ENCODE peak calls at places on chromosomes 5 and 9, in five cellular contexts. M is activated CD8-positive, alpha-beta memory T cell treated with anti-CD3 and anti-CD28 coated beads, Interleukin-2, amount 50 U/mL, for 48 hours; D is central memory CD4-positive, alpha-beta T cell; E is HTR-8/SVneo; X is HFFc6. W is an unnamed sample.

GRCh38 chr9:133846483-133847090 is 108.4 kb upstream of the SARDH start:
- DNase-seq in D (no peak), M (no peak), E (no peak), X (no peak), W (no peak)

GRCh38 chr5:139650031-139650688 is 2.0 kb downstream of the CXXC5 start:
- DNase-seq in D (no peak), X (no peak), E (no peak), M (peak), W (no peak)

GRCh38 chr9:35933525-35934067 is 24.3 kb downstream of the SPAAR start:
- DNase-seq in E (no peak), D (no peak), M (no peak), X (no peak), W (no peak)

GRCh38 chr9:115590016-115590415 is 472.1 kb upstream of the TNC start:
- DNase-seq in X (peak), M (no peak), E (no peak), D (no peak), W (no peak)

GRCh38 chr9:126371007-126371870 is 44.6 kb downstream of the MVB12B start:
- DNase-seq in E (no peak), X (no peak), D (no peak), M (no peak), W (no peak)

GRCh38 chr5:96336351-96336985 is 96.6 kb downstream of the PCSK1 start:
- DNase-seq in X (peak), D (peak), M (no peak), E (peak), W (peak)

GRCh38 chr9:111900081-111900805 is 3.6 kb downstream of the UGCG start:
- DNase-seq in X (no peak), E (no peak), M (no peak), D (no peak), W (no peak)

GRCh38 chr9:130682490-130683121 is 11.0 kb upstream of the EXOSC2 start:
- DNase-seq in D (peak), X (peak), E (peak), M (peak), W (peak)

GRCh38 chr9:111857555-111858211 is 38.9 kb upstream of the UGCG start:
- DNase-seq in D (no peak), E (no peak), M (no peak), X (no peak), W (no peak)

GRCh38 chr9:131732061-131732526 is 7.8 kb downstream of the RAPGEF1 start:
- DNase-seq in D (no peak), M (no peak), X (peak), E (no peak), W (no peak)

GRCh38 chr9:75378036-75378435 is 289.7 kb downstream of the OSTF1 start:
- DNase-seq in E (no peak), D (no peak), X (no peak), M (no peak), W (no peak)

GRCh38 chr5:77425998-77426659 is 66.0 kb downstream of the WDR41 start:
- DNase-seq in E (no peak), X (no peak), D (no peak), M (no peak), W (no peak)

GRCh38 chr5:143080407-143080806 is 310.2 kb downstream of the ARHGAP26 start:
- DNase-seq in E (no peak), M (no peak), X (no peak), D (no peak), W (no peak)

GRCh38 chr5:132500244-132500930 is 9.8 kb upstream of the IRF1 start:
- DNase-seq in M (no peak), E (no peak), D (no peak), X (no peak), W (no peak)

GRCh38 chr5:94690778-94691177 is 72.3 kb downstream of the SLF1 start:
- DNase-seq in E (no peak), X (no peak), D (no peak), M (no peak), W (no peak)

GRCh38 chr5:167720676-167721260 is 570.7 kb upstream of the WWC1 start:
- DNase-seq in X (peak), D (no peak), E (no peak), M (no peak), W (no peak)

GRCh38 chr5:135505973-135506372 is 29.8 kb downstream of the NEUROG1 start:
- DNase-seq in X (peak), M (no peak), D (no peak), E (no peak), W (no peak)

GRCh38 chr5:163506726-163507125 is 1.3 kb downstream of the MAT2B start:
- DNase-seq in X (peak), M (no peak), D (no peak), E (no peak), W (no peak)

GRCh38 chr9:108836771-108837170 is 19.0 kb downstream of the ACTL7B start:
- DNase-seq in M (no peak), X (no peak), E (no peak), D (no peak), W (no peak)

W was measured in Jurkat, Clone E6-1.